ENCODE peak calls at places on chromosomes 4 and X, in eight cellular contexts. R is thoracic aorta; D is iPS-NIHi11; Q is GDM1; G is nephron progenitor cell; Y is activated T-helper 1 cell treated with anti-CD3 and anti-CD28 coated beads, Interleukin-2, amount 50 U/mL, for 16 hours; V is CD4-positive, alpha-beta memory T cell; N is stimulated activated CD4-positive, alpha-beta T cell treated with anti-CD3 and anti-CD28 coated beads, Interleukin-4, amount 100 ng/mL, for 48 hours. T is an unnamed sample.

GRCh38 chrX:134669378-134670098 is 11.3 kb upstream of the PLAC1 start:
- DNase-seq in R (no peak), D (peak; percentile 4), Q (no peak), G (no peak), Y (no peak), V (no peak), N (no peak), T (no peak)

GRCh38 chr4:53541577-53542206 is 49.6 kb downstream of the LNX1 start:
- DNase-seq in R (no peak), D (no peak), Q (no peak), G (no peak), Y (no peak), V (no peak), N (no peak), T (no peak)

GRCh38 chrX:50988649-50989048 is 78.1 kb downstream of the BMP15 start:
- DNase-seq in R (no peak), D (peak; percentile 12), Q (no peak), G (peak; percentile 33), Y (no peak), V (peak; percentile 5), N (no peak), T (peak; percentile 8)

GRCh38 chrX:48753708-48754107 is 7.8 kb upstream of the GLOD5 start:
- DNase-seq in R (no peak), D (no peak), Q (no peak), G (no peak), Y (no peak), V (no peak), N (no peak), T (no peak)

GRCh38 chr4:122963222-122963621 is 40.8 kb upstream of the NUDT6 start:
- DNase-seq in R (no peak), D (no peak), Q (no peak), G (no peak), Y (no peak), V (no peak), N (no peak), T (peak; percentile 64)

GRCh38 chr4:141684785-141685184 is 48.4 kb downstream of the IL15 start:
- DNase-seq in R (no peak), D (no peak), Q (no peak), G (no peak), Y (no peak), V (no peak), N (no peak), T (no peak)

GRCh38 chr4:67697860-67698655 is 2.9 kb downstream of the UBA6 start:
- DNase-seq in R (no peak), D (no peak), Q (no peak), G (no peak), Y (no peak), V (no peak), N (no peak), T (no peak)

GRCh38 chrX:13064599-13065143 is 20.3 kb upstream of the FAM9C start:
- DNase-seq in R (no peak), D (no peak), Q (no peak), G (no peak), Y (no peak), V (no peak), N (no peak), T (no peak)

GRCh38 chrX:727738-728621 is 97.4 kb downstream of the SHOX start:
- DNase-seq in R (no peak), D (peak; percentile 62), Q (no peak), G (peak; percentile 53), Y (no peak), V (no peak), N (no peak), T (peak; percentile 14)

T was measured in HL-60.